ENCODE peak calls at places on chromosomes 1 and 21, in five cellular contexts. M is neuronal stem cell, F is H9, Z is trophoblast cell, W is mesenchymal stem cell. P is an unnamed sample. For H3K9me3, the result is how much of the 10 kb centered on the place peaks cover.

GRCh38 chr1:186002426-186002825 is 268.2 kb downstream of the HMCN1 start:
- DNase-seq in M (no peak), F (no peak), Z (no peak), W (no peak), P (peak)

GRCh38 chr1:92299477-92300125 is 742 bp downstream of the RPAP2 start:
- DNase-seq in M (no peak), F (no peak), Z (no peak), W (peak), P (no peak)

GRCh38 chr1:220487297-220487820 is 40.6 kb upstream of the MARK1 start:
- DNase-seq in M (peak), F (no peak), Z (peak), W (peak), P (peak)

GRCh38 chr1:7341145-7341900 is 429.8 kb upstream of the VAMP3 start:
- DNase-seq in M (no peak), F (no peak), Z (no peak), W (peak), P (peak)

GRCh38 chr1:40708750-40709099 is 17.2 kb downstream of the NFYC start:
- DNase-seq in M (no peak), F (no peak), Z (no peak), W (peak), P (peak)

GRCh38 chr1:211928993-211929637 is 98.6 kb upstream of the LPGAT1 start:
- DNase-seq in M (no peak), F (no peak), Z (no peak), W (peak), P (peak)

GRCh38 chr1:24830680-24831272 is 85.5 kb downstream of the CLIC4 start:
- DNase-seq in M (peak), F (no peak), Z (no peak), W (peak), P (peak)

GRCh38 chr1:205977348-205978014 is 25.7 kb downstream of the RAB7B start:
- DNase-seq in M (peak), F (peak), Z (peak), W (peak), P (peak)

GRCh38 chr1:27655151-27655929 is 16.7 kb downstream of the IFI6 start:
- DNase-seq in M (no peak), F (peak), Z (no peak), W (no peak), P (no peak)

GRCh38 chr21:37267269-37268185 is at the start of gene VPS26C:
- DNase-seq in M (peak), F (peak), Z (peak), W (peak), P (peak)
- H3K14ac ChIP-seq in M (peak), F (peak), Z (peak), W (no peak), P (peak)

DNA sequence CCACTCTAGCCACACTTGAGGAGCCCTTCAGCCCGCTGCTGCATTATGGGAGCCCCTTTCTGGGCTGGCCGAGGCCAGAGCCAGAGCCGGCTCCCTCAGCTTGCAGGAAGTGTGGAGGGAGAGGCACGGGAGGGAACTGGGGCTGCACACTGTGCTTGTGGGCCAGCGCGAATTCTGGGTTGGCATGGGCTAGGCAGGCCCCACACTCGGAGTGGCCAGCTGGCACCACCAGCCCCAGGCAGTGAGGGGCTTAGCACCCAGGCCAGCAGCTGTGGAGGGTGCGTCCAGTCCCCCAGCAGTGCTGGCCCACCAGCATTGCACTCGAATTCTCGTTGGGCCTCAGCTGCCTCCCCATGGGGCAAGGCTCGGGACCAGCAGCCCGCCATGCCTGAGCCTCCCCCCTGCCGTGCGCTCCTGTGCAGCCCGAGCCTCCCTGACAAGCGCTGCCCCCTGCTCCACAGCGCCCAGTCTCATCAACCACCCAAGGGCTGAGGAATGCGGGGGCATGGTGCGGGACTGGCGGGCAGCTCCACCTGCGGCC is 785.9 kb upstream of the TPTE start:
- DNase-seq in M (no peak), F (no peak), Z (no peak), W (no peak), P (no peak)
- H3K9me3 ChIP-seq in M (under half), F (half or more), Z (under half), W (half or more), P (under half)

DNA sequence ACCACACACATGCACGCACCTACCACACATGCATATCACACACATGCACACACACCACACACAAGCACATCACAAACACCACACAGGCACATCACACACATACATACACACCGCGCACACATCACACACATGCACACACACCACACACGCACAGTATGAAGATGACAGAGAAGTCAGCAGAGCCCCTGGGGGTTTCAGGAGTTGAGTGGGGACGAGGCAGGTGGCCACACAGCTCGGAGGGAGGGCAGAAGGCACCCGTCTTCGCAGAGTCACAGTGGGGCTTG is 9.7 kb downstream of the PDE9A start:
- DNase-seq in M (no peak), F (no peak), Z (no peak), W (no peak), P (no peak)
- H3K14ac ChIP-seq in M (peak), F (no peak), Z (no peak), W (no peak), P (no peak)

GRCh38 chr1:152328801-152329391 is 3.9 kb upstream of the FLG start:
- DNase-seq in M (no peak), F (no peak), Z (no peak), W (no peak), P (no peak)
- H3K9me3 ChIP-seq in M (under half), F (half or more), Z (under half), W (under half), P (under half)

DNA sequence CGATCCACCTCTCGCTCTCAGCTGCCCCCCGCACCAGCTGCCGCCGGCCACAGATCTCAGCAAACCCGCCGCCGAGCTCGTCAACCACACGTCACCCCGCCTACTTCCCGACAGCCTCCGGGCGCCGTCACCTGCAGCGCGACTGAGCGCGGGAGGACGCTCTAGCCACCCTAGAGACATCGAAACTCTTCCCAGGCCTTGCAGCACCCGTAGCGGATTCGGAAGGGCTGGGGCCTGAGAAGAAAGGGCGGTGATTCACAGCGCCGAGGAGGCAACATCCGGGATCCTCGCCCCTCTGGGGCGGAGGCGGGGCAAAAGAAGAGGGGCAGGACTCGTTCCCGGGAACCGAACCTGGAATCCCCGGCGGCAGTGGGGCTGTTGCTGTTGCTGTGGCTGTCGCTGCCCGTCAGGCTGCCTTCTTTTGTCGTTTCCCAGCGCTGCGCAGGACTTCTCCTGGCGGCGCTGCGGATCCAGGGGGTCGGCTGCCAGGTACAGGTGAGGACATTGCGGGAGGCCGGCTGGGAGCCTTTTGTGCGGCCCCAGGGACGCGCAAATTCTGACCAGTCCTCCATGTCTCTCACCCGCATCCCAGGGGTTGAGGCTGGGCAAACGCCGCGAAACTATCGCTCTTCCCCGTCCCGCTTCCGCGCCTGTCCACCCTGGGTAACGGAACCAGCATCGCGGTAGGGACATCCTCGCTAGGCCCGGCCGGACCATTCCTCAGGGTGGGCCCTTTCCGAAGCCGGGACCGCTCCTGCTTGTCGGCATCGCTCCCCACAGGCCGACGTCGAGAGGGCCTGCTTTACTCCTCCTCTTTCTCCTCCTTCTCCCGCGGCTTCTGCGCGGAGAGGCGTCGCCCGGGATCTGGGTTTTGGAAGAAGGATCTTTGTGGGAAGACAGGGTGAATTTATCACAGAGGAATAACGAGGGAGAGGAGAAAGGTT is at the start of the genes RO60 and UCHL5:
- DNase-seq in M (peak), F (peak), Z (peak), W (peak), P (peak)
- H3K14ac ChIP-seq in M (peak), F (peak), Z (peak), W (no peak), P (peak)

GRCh38 chr21:14073615-14074014 is 137.1 kb downstream of the LIPI start:
- DNase-seq in M (no peak), F (no peak), Z (no peak), W (no peak), P (no peak)

GRCh38 chr21:14070968-14071367 is 139.8 kb downstream of the LIPI start:
- DNase-seq in M (no peak), F (no peak), Z (no peak), W (no peak), P (no peak)

GRCh38 chr21:14072761-14073535 is 137.8 kb downstream of the LIPI start:
- DNase-seq in M (no peak), F (peak), Z (no peak), W (no peak), P (no peak)

GRCh38 chr21:14071902-14072734 is 138.6 kb downstream of the LIPI start:
- DNase-seq in M (no peak), F (no peak), Z (no peak), W (no peak), P (no peak)

DNA sequence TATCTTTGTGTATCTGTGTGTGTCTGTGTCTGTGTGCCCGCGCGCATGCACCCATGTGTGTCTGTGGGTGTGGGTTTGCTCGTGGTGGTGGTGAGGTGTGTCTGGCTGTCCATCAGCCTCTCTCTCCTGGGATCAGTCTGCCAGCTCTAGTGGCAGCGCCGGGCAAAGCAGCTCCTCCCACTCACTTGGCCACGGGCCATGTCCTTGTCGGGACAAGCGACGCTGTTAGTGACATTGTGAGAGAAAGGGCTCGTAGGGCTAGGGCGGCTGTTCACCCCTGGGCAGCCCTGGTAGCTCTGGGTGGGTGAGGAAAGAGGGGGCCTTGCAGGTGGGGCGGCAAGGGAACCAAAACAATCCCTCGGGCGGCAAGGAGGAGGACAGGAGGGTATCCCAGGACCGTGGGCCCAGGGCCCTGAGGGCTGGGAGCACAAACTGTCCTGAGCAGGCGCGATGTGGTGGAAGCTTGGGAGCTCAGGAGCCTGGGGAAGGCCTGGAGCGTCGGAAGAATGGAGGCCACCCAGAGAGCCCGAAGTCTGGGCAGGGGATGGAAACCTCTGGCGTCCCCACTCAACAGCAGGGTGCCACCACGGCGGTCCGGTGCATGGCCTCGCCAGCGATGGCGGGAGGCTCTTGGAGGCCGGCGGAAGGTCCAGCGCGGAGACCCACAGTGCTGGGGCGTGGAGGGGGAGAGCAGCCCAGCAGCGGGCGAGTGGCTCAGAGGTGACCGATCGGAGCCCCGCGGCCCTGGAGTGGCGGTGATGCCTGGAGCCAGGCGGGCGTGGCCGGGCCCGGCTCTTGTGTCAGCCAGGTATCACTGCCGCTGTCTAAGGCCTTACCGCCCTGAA is 140.5 kb downstream of the LIPI start:
- DNase-seq in M (no peak), F (peak), Z (no peak), W (no peak), P (no peak)
- H3K9me3 ChIP-seq in M (under half), F (under half), Z (under half), W (under half), P (under half)

DNA sequence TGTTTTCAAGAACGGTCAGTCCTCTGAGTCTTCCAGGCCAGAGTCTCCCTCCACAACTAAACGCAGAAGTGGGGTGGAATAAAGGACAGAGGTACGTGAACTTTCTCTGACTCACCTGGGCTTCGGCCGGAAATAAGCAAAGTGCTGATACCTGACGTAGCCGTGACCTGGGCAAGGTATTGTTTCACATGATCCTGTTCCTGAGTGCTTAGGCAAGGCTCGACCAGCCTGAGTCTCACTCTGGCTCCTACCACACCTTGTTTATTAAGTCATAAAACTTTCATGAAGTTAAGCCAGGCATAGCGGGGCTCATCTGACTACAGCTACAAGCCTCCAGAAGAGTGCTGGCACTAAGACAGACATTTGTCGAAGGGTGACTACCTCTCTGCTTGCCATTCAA is 327.5 kb downstream of the SETD4 start:
- DNase-seq in M (no peak), F (no peak), Z (no peak), W (no peak), P (no peak)
- H3K14ac ChIP-seq in M (no peak), F (no peak), Z (no peak), W (no peak), P (no peak)

DNA sequence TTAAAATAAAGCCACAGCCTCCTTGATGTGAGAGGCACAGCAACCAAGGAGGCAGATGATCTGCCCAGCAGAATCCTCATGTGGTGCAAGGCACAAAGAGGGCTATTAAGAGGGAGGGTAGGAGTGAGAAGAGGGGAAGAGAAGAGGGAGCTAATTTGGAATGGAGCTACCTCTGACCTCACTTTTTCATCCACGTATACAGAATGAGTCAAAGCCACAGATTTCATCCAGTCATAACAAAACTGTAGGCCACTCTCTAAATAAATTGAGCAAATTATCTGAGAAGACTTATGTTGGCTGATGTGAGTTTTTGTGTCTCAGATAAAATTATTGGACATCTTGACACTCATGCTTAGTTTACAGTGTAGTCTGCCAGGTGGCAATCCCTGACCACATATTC is 325.6 kb downstream of the TTLL7 start:
- DNase-seq in M (no peak), F (no peak), Z (no peak), W (peak), P (no peak)
- H3K9me3 ChIP-seq in M (under half), F (under half), Z (under half), W (under half), P (under half)

DNA sequence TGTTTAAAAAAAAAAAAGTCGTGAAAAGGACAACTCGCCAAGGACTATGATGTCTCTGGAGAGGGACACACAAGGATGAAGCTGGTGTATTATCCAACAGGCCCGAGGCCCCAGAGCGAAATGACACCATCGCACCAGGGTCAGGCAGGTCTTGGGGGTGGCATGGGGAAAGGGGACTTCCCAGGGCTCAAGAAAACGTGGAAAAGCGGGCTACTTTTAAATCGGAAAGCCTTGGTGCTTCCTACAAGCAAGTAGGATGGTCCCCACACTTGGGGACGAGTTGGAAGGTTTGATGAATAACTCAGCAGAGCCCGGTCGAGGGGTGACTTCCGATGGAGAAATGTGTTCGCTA is 505 bp upstream of the GNPAT start:
- DNase-seq in M (no peak), F (no peak), Z (no peak), W (peak), P (peak)
- H3K14ac ChIP-seq in M (peak), F (no peak), Z (peak), W (no peak), P (peak)

P was measured in IMR-90.